ENCODE peak calls at places on chromosomes 4 and X, in eight cellular contexts. L, W, U, S, O, X, G and F are unnamed samples.

GRCh38 chr4:137226221-137226620 is 306.1 kb downstream of the PCDH18 start:
- DNase-seq in L (no peak), W (no peak), U (no peak), S (no peak), O (no peak), X (no peak), G (no peak), F (no peak)

GRCh38 chr4:164748375-164748774 is 5.6 kb upstream of the SMIM31 start:
- DNase-seq in L (no peak), W (peak; percentile 64), U (no peak), S (no peak), O (peak; percentile 4), X (no peak), G (no peak), F (no peak)

GRCh38 chr4:109798866-109799265 is 2.9 kb downstream of the CFI start:
- DNase-seq in L (no peak), W (no peak), U (no peak), S (no peak), O (no peak), X (no peak), G (no peak), F (no peak)

GRCh38 chrX:110851780-110852179 is 56.2 kb upstream of the CHRDL1 start:
- DNase-seq in L (no peak), W (no peak), U (no peak), S (no peak), O (no peak), X (peak; percentile 37), G (no peak), F (peak; percentile 36)

GRCh38 chr4:84277923-84278322 is 221.2 kb downstream of the NKX6-1 start:
- DNase-seq in L (no peak), W (no peak), U (no peak), S (no peak), O (no peak), X (no peak), G (no peak), F (no peak)

GRCh38 chrX:53303195-53303594 is 21.8 kb upstream of the IQSEC2 start:
- DNase-seq in L (no peak), W (no peak), U (no peak), S (no peak), O (no peak), X (no peak), G (no peak), F (no peak)

GRCh38 chr4:77817304-77818076 is 1.7 kb downstream of the CNOT6L start:
- DNase-seq in L (no peak), W (peak; percentile 40), U (no peak), S (no peak), O (no peak), X (no peak), G (no peak), F (no peak)

GRCh38 chr4:38856524-38857337 is at the start of gene TLR6:
- DNase-seq in L (peak; percentile 65), W (peak; percentile 73), U (no peak), S (no peak), O (no peak), X (no peak), G (no peak), F (no peak)

GRCh38 chr4:141155586-141155985 is 22.3 kb upstream of the RNF150 start:
- DNase-seq in L (no peak), W (no peak), U (no peak), S (no peak), O (no peak), X (no peak), G (no peak), F (no peak)

GRCh38 chrX:84729809-84730208 is 227.6 kb upstream of the HDX start:
- DNase-seq in L (no peak), W (peak; percentile 38), U (no peak), S (no peak), O (no peak), X (no peak), G (peak; percentile 3), F (peak; percentile 1)

GRCh38 chrX:115892787-115893671 is 277.5 kb upstream of the AGTR2 start:
- DNase-seq in L (no peak), W (no peak), U (no peak), S (peak; percentile 18), O (no peak), X (peak; percentile 77), G (peak; percentile 35), F (peak; percentile 74)

GRCh38 chr4:32748498-32748897 is 2028.3 kb downstream of the PCDH7 start:
- DNase-seq in L (no peak), W (no peak), U (no peak), S (no peak), O (no peak), X (no peak), G (no peak), F (no peak)

GRCh38 chrX:130728208-130728607 is 174.8 kb downstream of the ENOX2 start:
- DNase-seq in L (no peak), W (no peak), U (no peak), S (no peak), O (no peak), X (no peak), G (no peak), F (no peak)

GRCh38 chr4:5751918-5752802 is 41.2 kb downstream of the EVC start:
- DNase-seq in L (no peak), W (no peak), U (no peak), S (no peak), O (peak; percentile 97), X (no peak), G (no peak), F (no peak)

GRCh38 chr4:37453004-37453360 is 208.4 kb downstream of the NWD2 start:
- DNase-seq in L (peak; percentile 19), W (peak; percentile 85), U (no peak), S (no peak), O (peak; percentile 46), X (no peak), G (peak; percentile 2), F (peak; percentile 27)

GRCh38 chrX:150062292-150063137 is 124.2 kb upstream of the EOLA2 start:
- DNase-seq in L (no peak), W (no peak), U (no peak), S (no peak), O (no peak), X (peak; percentile 80), G (peak; percentile 64), F (no peak)

GRCh38 chr4:80024335-80024734 is 48.7 kb downstream of the ANTXR2 start:
- DNase-seq in L (no peak), W (no peak), U (no peak), S (no peak), O (no peak), X (no peak), G (no peak), F (no peak)